ENCODE peak calls at places on chromosome 17, in five cellular contexts. One of them, this sample, is unnamed.

GRCh38 chr17:76207268-76207667 is 33.0 kb downstream of the RNF157 start:
- DNase-seq in naive B cell: no peak
- DNase-seq in NCI-H1694: no peak
- DNase-seq in activated T-helper 1 cell treated with anti-CD3 and anti-CD28 coated beads, Interleukin-2, amount 50 U/mL, for 16 hours: no peak
- DNase-seq in psoas muscle: no peak
- DNase-seq in this sample: no peak

GRCh38 chr17:27853121-27853520 is 40.0 kb downstream of the LYRM9 start:
- DNase-seq in NCI-H1694: no peak
- DNase-seq in naive B cell: no peak
- DNase-seq in activated T-helper 1 cell treated with anti-CD3 and anti-CD28 coated beads, Interleukin-2, amount 50 U/mL, for 16 hours: no peak
- DNase-seq in psoas muscle: no peak
- DNase-seq in this sample: no peak

GRCh38 chr17:58352843-58353719 is 1.1 kb upstream of the SUPT4H1 start:
- DNase-seq in psoas muscle: peak
- DNase-seq in activated T-helper 1 cell treated with anti-CD3 and anti-CD28 coated beads, Interleukin-2, amount 50 U/mL, for 16 hours: no peak
- DNase-seq in naive B cell: peak
- DNase-seq in NCI-H1694: peak
- DNase-seq in this sample: peak

GRCh38 chr17:75587718-75588545 is at the start of gene MYO15B:
- DNase-seq in psoas muscle: peak
- DNase-seq in NCI-H1694: no peak
- DNase-seq in naive B cell: peak
- DNase-seq in activated T-helper 1 cell treated with anti-CD3 and anti-CD28 coated beads, Interleukin-2, amount 50 U/mL, for 16 hours: peak
- DNase-seq in this sample: no peak

GRCh38 chr17:49995055-49995738 is at the start of gene DLX3:
- DNase-seq in NCI-H1694: peak
- DNase-seq in psoas muscle: peak
- DNase-seq in activated T-helper 1 cell treated with anti-CD3 and anti-CD28 coated beads, Interleukin-2, amount 50 U/mL, for 16 hours: no peak
- DNase-seq in naive B cell: no peak
- DNase-seq in this sample: no peak

GRCh38 chr17:7561589-7562207 is at the start of gene SENP3:
- DNase-seq in naive B cell: peak
- DNase-seq in NCI-H1694: peak
- DNase-seq in psoas muscle: peak
- DNase-seq in activated T-helper 1 cell treated with anti-CD3 and anti-CD28 coated beads, Interleukin-2, amount 50 U/mL, for 16 hours: peak
- DNase-seq in this sample: peak

GRCh38 chr17:48057626-48058025 is 9.5 kb downstream of the NFE2L1 start:
- DNase-seq in NCI-H1694: no peak
- DNase-seq in activated T-helper 1 cell treated with anti-CD3 and anti-CD28 coated beads, Interleukin-2, amount 50 U/mL, for 16 hours: no peak
- DNase-seq in naive B cell: no peak
- DNase-seq in psoas muscle: no peak
- DNase-seq in this sample: no peak

GRCh38 chr17:27986805-27987684 is 55.4 kb upstream of the NLK start:
- DNase-seq in NCI-H1694: no peak
- DNase-seq in naive B cell: no peak
- DNase-seq in activated T-helper 1 cell treated with anti-CD3 and anti-CD28 coated beads, Interleukin-2, amount 50 U/mL, for 16 hours: no peak
- DNase-seq in psoas muscle: no peak
- DNase-seq in this sample: no peak

GRCh38 chr17:3551189-3551588 is 6.4 kb downstream of the TRPV3 start:
- DNase-seq in activated T-helper 1 cell treated with anti-CD3 and anti-CD28 coated beads, Interleukin-2, amount 50 U/mL, for 16 hours: no peak
- DNase-seq in psoas muscle: no peak
- DNase-seq in NCI-H1694: no peak
- DNase-seq in naive B cell: no peak
- DNase-seq in this sample: no peak

GRCh38 chr17:10879110-10879509 is 41.2 kb upstream of the PIRT start:
- DNase-seq in NCI-H1694: no peak
- DNase-seq in naive B cell: no peak
- DNase-seq in psoas muscle: peak
- DNase-seq in activated T-helper 1 cell treated with anti-CD3 and anti-CD28 coated beads, Interleukin-2, amount 50 U/mL, for 16 hours: no peak
- DNase-seq in this sample: peak

GRCh38 chr17:50906443-50906842 is 40.3 kb upstream of the TOB1 start:
- DNase-seq in psoas muscle: no peak
- DNase-seq in NCI-H1694: no peak
- DNase-seq in naive B cell: no peak
- DNase-seq in activated T-helper 1 cell treated with anti-CD3 and anti-CD28 coated beads, Interleukin-2, amount 50 U/mL, for 16 hours: no peak
- DNase-seq in this sample: no peak

GRCh38 chr17:76903631-76904030 is 35.4 kb downstream of the MGAT5B start:
- DNase-seq in psoas muscle: no peak
- DNase-seq in NCI-H1694: no peak
- DNase-seq in naive B cell: no peak
- DNase-seq in activated T-helper 1 cell treated with anti-CD3 and anti-CD28 coated beads, Interleukin-2, amount 50 U/mL, for 16 hours: no peak
- DNase-seq in this sample: no peak

This sample was measured in OCI-LY7.